ENCODE peak calls at places on chromosome 16, in seven cellular contexts. H, X, D, G, F, R and M are unnamed samples.

GRCh38 chr16:50674831-50675230 is 6.3 kb downstream of the SNX20 start:
- DNase-seq in X (no peak), F (no peak), H (no peak), R (no peak), G (no peak), D (no peak), M (no peak)

GRCh38 chr16:56625140-56625942 is at the start of gene MT1E:
- DNase-seq in H (no peak), G (no peak), X (no peak), D (peak; percentile 80), F (peak; percentile 90), R (peak; percentile 70), M (peak; percentile 92)

GRCh38 chr16:81523387-81524115 is 78.9 kb downstream of the CMIP start:
- DNase-seq in X (peak; percentile 85), G (no peak), F (no peak), H (no peak), D (peak; percentile 81), R (peak; percentile 72), M (no peak)

GRCh38 chr16:71645450-71645849 is 19.5 kb downstream of the MARVELD3 start:
- DNase-seq in X (peak; percentile 36), F (peak; percentile 51), R (peak; percentile 44), D (peak; percentile 13), H (peak; percentile 41), G (peak; percentile 38), M (no peak)

GRCh38 chr16:19882641-19883040 is 2.0 kb downstream of the GPRC5B start:
- DNase-seq in G (no peak), H (no peak), F (no peak), X (peak; percentile 17), R (no peak), D (no peak), M (no peak)

GRCh38 chr16:20904507-20905079 is 4.0 kb downstream of the LYRM1 start:
- DNase-seq in D (peak; percentile 82), G (peak; percentile 70), F (no peak), H (peak; percentile 58), X (peak; percentile 49), R (peak; percentile 71), M (no peak)

GRCh38 chr16:68444058-68444657 is 4.2 kb downstream of the SMPD3 start:
- DNase-seq in F (peak; percentile 76), H (no peak), D (no peak), G (no peak), X (peak; percentile 70), R (peak; percentile 20), M (no peak)

GRCh38 chr16:3020604-3021448 is 658 bp downstream of the TNFRSF12A start:
- DNase-seq in F (peak; percentile 62), D (peak; percentile 89), H (no peak), X (peak; percentile 98), G (peak; percentile 11), R (peak; percentile 78), M (peak; percentile 80)

GRCh38 chr16:70370924-70371323 is 24.2 kb downstream of the DDX19A start:
- DNase-seq in F (no peak), G (no peak), D (no peak), R (no peak), X (no peak), H (no peak), M (no peak)

GRCh38 chr16:55379876-55380390 is 55.9 kb downstream of the IRX6 start:
- DNase-seq in F (no peak), G (no peak), D (no peak), H (no peak), R (no peak), X (no peak), M (no peak)

GRCh38 chr16:57540906-57541753 is 1.3 kb upstream of the ADGRG5 start:
- DNase-seq in R (no peak), G (no peak), X (no peak), F (no peak), D (no peak), H (no peak), M (no peak)

GRCh38 chr16:56332464-56333079 is 92.8 kb downstream of the AMFR start:
- DNase-seq in F (peak; percentile 74), X (peak; percentile 81), H (no peak), D (peak; percentile 74), G (peak; percentile 39), R (peak; percentile 35), M (peak; percentile 81)

GRCh38 chr16:75246504-75247205 is 4.8 kb downstream of the BCAR1 start:
- DNase-seq in H (no peak), G (no peak), F (no peak), R (peak; percentile 96), X (no peak), D (no peak), M (no peak)

GRCh38 chr16:80948886-80949502 is 57.7 kb downstream of the CMC2 start:
- DNase-seq in X (peak; percentile 43), H (peak; percentile 28), R (no peak), G (no peak), D (peak; percentile 47), F (peak; percentile 57), M (peak; percentile 75)

GRCh38 chr16:57701759-57702371 is 7.3 kb downstream of the DRC7 start:
- DNase-seq in D (no peak), F (no peak), G (no peak), H (no peak), R (no peak), X (no peak), M (no peak)

GRCh38 chr16:46947900-46948547 is 25.4 kb downstream of the DNAJA2 start:
- DNase-seq in D (peak; percentile 47), R (peak; percentile 17), F (peak; percentile 52), G (peak; percentile 65), H (peak; percentile 47), X (peak; percentile 66), M (no peak)

GRCh38 chr16:19005561-19006445 is 22.1 kb downstream of the TMC7 start:
- DNase-seq in H (no peak), G (no peak), R (peak; percentile 19), D (peak; percentile 10), X (peak; percentile 97), F (peak; percentile 77), M (peak; percentile 52)

GRCh38 chr16:17836868-17837602 is 366.3 kb upstream of the XYLT1 start:
- DNase-seq in G (no peak), R (peak; percentile 98), D (peak; percentile 97), H (no peak), X (no peak), F (no peak), M (no peak)

GRCh38 chr16:88393034-88393433 is 10.3 kb downstream of the ZNF469 start:
- DNase-seq in H (no peak), D (peak; percentile 69), X (no peak), F (no peak), R (no peak), G (no peak), M (peak; percentile 69)

GRCh38 chr16:27625050-27625697 is 75.2 kb downstream of the KATNIP start:
- DNase-seq in F (peak; percentile 33), H (no peak), G (no peak), R (no peak), D (peak; percentile 81), X (no peak), M (no peak)

GRCh38 chr16:50593410-50594139 is 45.4 kb downstream of the NKD1 start:
- DNase-seq in D (no peak), R (no peak), G (no peak), H (no peak), X (no peak), F (no peak), M (no peak)

GRCh38 chr16:27460213-27460612 is 58.2 kb downstream of the IL21R start:
- DNase-seq in H (no peak), F (no peak), D (no peak), G (no peak), X (no peak), R (no peak), M (no peak)

GRCh38 chr16:72835041-72835440 is 212.9 kb downstream of the ZFHX3 start:
- DNase-seq in G (no peak), H (no peak), D (no peak), R (no peak), X (no peak), F (no peak), M (no peak)

GRCh38 chr16:58329147-58329546 is 34.3 kb upstream of the PRSS54 start:
- DNase-seq in H (no peak), G (no peak), D (peak; percentile 18), F (no peak), X (peak; percentile 12), R (peak; percentile 5), M (no peak)

GRCh38 chr16:81036751-81037350 is 1.2 kb downstream of the ATMIN start:
- DNase-seq in G (no peak), F (peak; percentile 6), D (peak; percentile 24), R (no peak), H (peak; percentile 6), X (no peak), M (no peak)

GRCh38 chr16:47018223-47018891 is 44.9 kb upstream of the DNAJA2 start:
- DNase-seq in H (peak; percentile 86), F (peak; percentile 60), D (no peak), X (peak; percentile 72), G (peak; percentile 86), R (peak; percentile 7), M (peak; percentile 44)

GRCh38 chr16:16017812-16018211 is 68.4 kb downstream of the ABCC1 start:
- DNase-seq in G (no peak), D (no peak), F (no peak), R (no peak), X (no peak), H (no peak), M (no peak)

GRCh38 chr16:82331397-82331796 is 161.4 kb upstream of the MPHOSPH6 start:
- DNase-seq in R (no peak), X (no peak), D (no peak), H (no peak), G (no peak), F (no peak), M (no peak)

GRCh38 chr16:27769561-27770222 is 219.7 kb downstream of the KATNIP start:
- DNase-seq in F (no peak), R (peak; percentile 59), D (peak; percentile 56), G (no peak), X (no peak), H (no peak), M (peak; percentile 31)

GRCh38 chr16:12773216-12773615 is 30.5 kb downstream of the CPPED1 start:
- DNase-seq in G (no peak), F (no peak), X (no peak), R (peak; percentile 47), D (no peak), H (no peak), M (no peak)

GRCh38 chr16:84950906-84951305 is 60.4 kb downstream of the ZDHHC7 start:
- DNase-seq in G (peak; percentile 10), F (no peak), R (no peak), X (peak; percentile 55), D (no peak), H (peak; percentile 37), M (no peak)

GRCh38 chr16:79685871-79686270 is 85.3 kb upstream of the MAF start:
- DNase-seq in H (no peak), R (no peak), G (no peak), X (no peak), F (no peak), D (no peak), M (no peak)

GRCh38 chr16:87461466-87461975 is 31.3 kb downstream of the ZCCHC14 start:
- DNase-seq in X (peak; percentile 97), G (peak; percentile 58), D (no peak), R (no peak), H (peak; percentile 70), F (peak; percentile 95), M (peak; percentile 72)

GRCh38 chr16:658679-659571 is 9.0 kb upstream of the RHOT2 start:
- DNase-seq in R (no peak), D (no peak), H (no peak), X (no peak), F (no peak), G (no peak), M (no peak)

GRCh38 chr16:83830091-83830768 is 22.5 kb downstream of the HSBP1 start:
- DNase-seq in H (no peak), F (no peak), X (no peak), R (no peak), G (no peak), D (no peak), M (no peak)